ENCODE peak calls at places on chromosomes 11 and 22, in eight cellular contexts. One of them, this sample, is unnamed.

GRCh38 chr11:72679869-72680268 is 5.6 kb upstream of the PDE2A start:
- DNase-seq in HCT116: no peak
- DNase-seq in stomach: no peak
- DNase-seq in hepatocyte: no peak
- DNase-seq in coronary artery: no peak
- DNase-seq in Peyer's patch: no peak
- DNase-seq in AG04450: no peak
- DNase-seq in fibroblast of lung: no peak
- DNase-seq in this sample: no peak

GRCh38 chr22:44033689-44034088 is 9.6 kb downstream of the PARVB start:
- DNase-seq in HCT116: no peak
- DNase-seq in hepatocyte: peak; percentile 39
- DNase-seq in fibroblast of lung: peak; percentile 78
- DNase-seq in AG04450: peak; percentile 21
- DNase-seq in Peyer's patch: no peak
- DNase-seq in stomach: no peak
- DNase-seq in coronary artery: no peak
- DNase-seq in this sample: no peak

GRCh38 chr11:47886096-47886495 is 37.9 kb upstream of the NUP160 start:
- DNase-seq in hepatocyte: peak; percentile 28
- DNase-seq in Peyer's patch: peak; percentile 53
- DNase-seq in AG04450: peak; percentile 38
- DNase-seq in coronary artery: no peak
- DNase-seq in stomach: no peak
- DNase-seq in HCT116: no peak
- DNase-seq in fibroblast of lung: peak; percentile 63
- DNase-seq in this sample: no peak

GRCh38 chr11:20022363-20023081 is 137.8 kb downstream of the DBX1 start:
- DNase-seq in stomach: no peak
- DNase-seq in Peyer's patch: no peak
- DNase-seq in fibroblast of lung: peak; percentile 78
- DNase-seq in HCT116: no peak
- DNase-seq in hepatocyte: no peak
- DNase-seq in coronary artery: no peak
- DNase-seq in AG04450: no peak
- DNase-seq in this sample: no peak

GRCh38 chr11:25855916-25856315 is 476.0 kb upstream of the ANO3 start:
- DNase-seq in HCT116: no peak
- DNase-seq in stomach: no peak
- DNase-seq in hepatocyte: no peak
- DNase-seq in coronary artery: no peak
- DNase-seq in fibroblast of lung: no peak
- DNase-seq in Peyer's patch: no peak
- DNase-seq in AG04450: no peak
- DNase-seq in this sample: no peak

GRCh38 chr11:86869966-86870570 is 69.7 kb downstream of the PRSS23 start:
- DNase-seq in HCT116: peak; percentile 41
- DNase-seq in coronary artery: no peak
- DNase-seq in hepatocyte: peak; percentile 81
- DNase-seq in AG04450: peak; percentile 27
- DNase-seq in fibroblast of lung: peak; percentile 71
- DNase-seq in Peyer's patch: peak; percentile 76
- DNase-seq in stomach: peak; percentile 50
- DNase-seq in this sample: peak; percentile 60

GRCh38 chr22:31790240-31790639 is 36.4 kb downstream of the DEPDC5 start:
- DNase-seq in fibroblast of lung: no peak
- DNase-seq in AG04450: no peak
- DNase-seq in hepatocyte: no peak
- DNase-seq in coronary artery: no peak
- DNase-seq in Peyer's patch: peak; percentile 47
- DNase-seq in stomach: no peak
- DNase-seq in HCT116: no peak
- DNase-seq in this sample: no peak

GRCh38 chr11:88174627-88175003 is 628 bp downstream of the RAB38 start:
- DNase-seq in coronary artery: peak; percentile 89
- DNase-seq in hepatocyte: peak; percentile 82
- DNase-seq in Peyer's patch: peak; percentile 77
- DNase-seq in fibroblast of lung: peak; percentile 75
- DNase-seq in AG04450: peak; percentile 30
- DNase-seq in HCT116: peak; percentile 45
- DNase-seq in stomach: peak; percentile 73
- DNase-seq in this sample: peak; percentile 71

GRCh38 chr11:118684187-118684586 is 4.7 kb upstream of the TREH start:
- DNase-seq in AG04450: no peak
- DNase-seq in Peyer's patch: no peak
- DNase-seq in stomach: no peak
- DNase-seq in hepatocyte: no peak
- DNase-seq in coronary artery: no peak
- DNase-seq in HCT116: no peak
- DNase-seq in fibroblast of lung: no peak
- DNase-seq in this sample: no peak

GRCh38 chr11:808427-809286 is 1.1 kb upstream of the RPLP2 start:
- DNase-seq in stomach: no peak
- DNase-seq in coronary artery: no peak
- DNase-seq in hepatocyte: no peak
- DNase-seq in HCT116: no peak
- DNase-seq in fibroblast of lung: no peak
- DNase-seq in Peyer's patch: no peak
- DNase-seq in AG04450: no peak
- DNase-seq in this sample: no peak

GRCh38 chr11:32531528-32531927 is 52.1 kb upstream of the EIF3M start:
- DNase-seq in stomach: no peak
- DNase-seq in Peyer's patch: no peak
- DNase-seq in HCT116: no peak
- DNase-seq in fibroblast of lung: peak; percentile 19
- DNase-seq in hepatocyte: no peak
- DNase-seq in AG04450: no peak
- DNase-seq in coronary artery: no peak
- DNase-seq in this sample: no peak

GRCh38 chr22:39512026-39512425 is 8.3 kb upstream of the ATF4 start:
- DNase-seq in HCT116: no peak
- DNase-seq in stomach: no peak
- DNase-seq in coronary artery: no peak
- DNase-seq in hepatocyte: no peak
- DNase-seq in fibroblast of lung: no peak
- DNase-seq in Peyer's patch: no peak
- DNase-seq in AG04450: no peak
- DNase-seq in this sample: no peak

GRCh38 chr11:8757047-8757446 is 74.5 kb downstream of the RPL27A start:
- DNase-seq in hepatocyte: peak; percentile 38
- DNase-seq in Peyer's patch: peak; percentile 34
- DNase-seq in HCT116: no peak
- DNase-seq in AG04450: no peak
- DNase-seq in fibroblast of lung: no peak
- DNase-seq in stomach: no peak
- DNase-seq in coronary artery: no peak
- DNase-seq in this sample: peak; percentile 17
- TF ChIP-seq CTCF in hepatocyte: no peak
- TF ChIP-seq CTCF in Peyer's patch: no peak
- TF ChIP-seq CTCF in HCT116: no peak
- TF ChIP-seq CTCF in AG04450: no peak
- TF ChIP-seq CTCF in fibroblast of lung: no peak
- TF ChIP-seq CTCF in stomach: no peak
- TF ChIP-seq CTCF in coronary artery: no peak
- TF ChIP-seq CTCF in this sample: no peak

GRCh38 chr22:27752141-27752540 is 49.4 kb downstream of the MN1 start:
- DNase-seq in AG04450: no peak
- DNase-seq in HCT116: no peak
- DNase-seq in hepatocyte: no peak
- DNase-seq in stomach: no peak
- DNase-seq in fibroblast of lung: no peak
- DNase-seq in coronary artery: no peak
- DNase-seq in Peyer's patch: no peak
- DNase-seq in this sample: no peak
- H3K27ac ChIP-seq in AG04450: no peak overlapping the region
- H3K27ac ChIP-seq in HCT116: no peak overlapping the region
- H3K27ac ChIP-seq in hepatocyte: no peak overlapping the region
- H3K27ac ChIP-seq in stomach: peak overlapping the region; percentile 74
- H3K27ac ChIP-seq in fibroblast of lung: no peak overlapping the region
- H3K27ac ChIP-seq in coronary artery: peak overlapping the region; percentile 83
- H3K27ac ChIP-seq in Peyer's patch: no peak overlapping the region
- H3K27ac ChIP-seq in this sample: peak overlapping the region; percentile 98

DNA sequence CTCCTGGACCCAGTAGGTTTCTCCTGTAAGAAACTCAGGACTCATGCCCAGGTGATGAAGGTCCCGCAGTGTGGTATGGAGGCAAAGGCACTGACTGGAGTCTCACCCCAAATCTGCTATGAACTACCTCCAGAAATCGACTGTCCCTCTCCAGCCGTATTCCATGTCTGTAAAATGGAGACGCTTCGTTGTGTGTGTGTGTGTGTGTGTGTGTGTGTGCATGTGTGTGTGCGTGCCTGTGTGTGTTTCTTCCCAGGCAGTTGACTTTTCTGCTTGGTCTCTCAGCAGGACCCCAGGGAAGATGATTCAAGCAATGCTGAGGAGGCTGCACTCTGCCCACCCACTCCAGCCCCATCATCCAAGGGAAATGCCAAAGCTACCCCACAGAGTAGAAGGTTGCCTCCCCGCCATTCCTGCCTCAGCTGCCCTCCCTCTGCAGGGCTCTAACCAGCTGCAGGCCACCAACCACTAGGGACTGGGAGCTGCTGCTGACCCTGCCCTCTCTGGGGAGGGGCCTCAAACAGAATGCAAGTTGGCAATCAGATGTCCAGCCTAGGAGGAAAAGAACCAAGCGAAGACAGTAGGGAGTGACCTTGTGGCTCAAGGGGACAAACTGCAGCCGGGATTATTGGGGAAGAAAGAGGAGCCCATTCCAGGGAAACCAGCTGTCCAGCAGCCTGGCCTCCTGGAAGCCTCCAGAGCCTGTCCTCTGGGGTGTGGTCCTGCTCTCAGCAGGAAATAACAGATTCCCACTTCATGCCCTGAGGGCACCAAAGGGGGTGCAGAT is 56.2 kb downstream of the SLC22A12 start:
- DNase-seq in hepatocyte: no peak
- DNase-seq in AG04450: no peak
- DNase-seq in HCT116: no peak
- DNase-seq in stomach: no peak
- DNase-seq in Peyer's patch: no peak
- DNase-seq in fibroblast of lung: no peak
- DNase-seq in coronary artery: no peak
- DNase-seq in this sample: no peak
- TF ChIP-seq CTCF in hepatocyte: no peak
- TF ChIP-seq CTCF in AG04450: no peak
- TF ChIP-seq CTCF in HCT116: no peak
- TF ChIP-seq CTCF in stomach: no peak
- TF ChIP-seq CTCF in Peyer's patch: no peak
- TF ChIP-seq CTCF in fibroblast of lung: no peak
- TF ChIP-seq CTCF in coronary artery: no peak
- TF ChIP-seq CTCF in this sample: no peak

GRCh38 chr22:47175761-47176359 is 413.4 kb downstream of the TBC1D22A start:
- DNase-seq in AG04450: no peak
- DNase-seq in fibroblast of lung: no peak
- DNase-seq in stomach: no peak
- DNase-seq in Peyer's patch: peak; percentile 45
- DNase-seq in coronary artery: peak; percentile 71
- DNase-seq in HCT116: no peak
- DNase-seq in hepatocyte: no peak
- DNase-seq in this sample: no peak
- H3K27ac ChIP-seq in AG04450: peak overlapping the region; percentile 73
- H3K27ac ChIP-seq in fibroblast of lung: no peak overlapping the region
- H3K27ac ChIP-seq in stomach: no peak overlapping the region
- H3K27ac ChIP-seq in Peyer's patch: no peak overlapping the region
- H3K27ac ChIP-seq in coronary artery: no peak overlapping the region
- H3K27ac ChIP-seq in HCT116: no peak overlapping the region
- H3K27ac ChIP-seq in hepatocyte: no peak overlapping the region
- H3K27ac ChIP-seq in this sample: peak overlapping the region; percentile 51

GRCh38 chr11:89498845-89499448 is 7.8 kb upstream of the NOX4 start:
- DNase-seq in HCT116: peak; percentile 13
- DNase-seq in fibroblast of lung: no peak
- DNase-seq in hepatocyte: no peak
- DNase-seq in stomach: no peak
- DNase-seq in Peyer's patch: no peak
- DNase-seq in coronary artery: no peak
- DNase-seq in AG04450: no peak
- DNase-seq in this sample: no peak
- TF ChIP-seq CTCF in HCT116: peak; percentile 91
- TF ChIP-seq CTCF in fibroblast of lung: no peak
- TF ChIP-seq CTCF in hepatocyte: peak; percentile 7
- TF ChIP-seq CTCF in stomach: peak; percentile 18
- TF ChIP-seq CTCF in Peyer's patch: no peak
- TF ChIP-seq CTCF in coronary artery: no peak
- TF ChIP-seq CTCF in AG04450: no peak
- TF ChIP-seq CTCF in this sample: no peak

GRCh38 chr11:2399488-2400068 is 972 bp upstream of the TSSC4 start:
- DNase-seq in HCT116: no peak
- DNase-seq in stomach: peak; percentile 37
- DNase-seq in AG04450: no peak
- DNase-seq in hepatocyte: no peak
- DNase-seq in coronary artery: peak; percentile 89
- DNase-seq in Peyer's patch: no peak
- DNase-seq in fibroblast of lung: peak; percentile 4
- DNase-seq in this sample: no peak
- H3K27ac ChIP-seq in HCT116: peak overlapping the region; percentile 83
- H3K27ac ChIP-seq in stomach: peak overlapping the region; percentile 98
- H3K27ac ChIP-seq in AG04450: peak overlapping the region; percentile 98
- H3K27ac ChIP-seq in hepatocyte: peak overlapping the region; percentile 95
- H3K27ac ChIP-seq in coronary artery: peak overlapping the region; percentile 99
- H3K27ac ChIP-seq in Peyer's patch: peak overlapping the region; percentile 99
- H3K27ac ChIP-seq in fibroblast of lung: peak overlapping the region; percentile 83
- H3K27ac ChIP-seq in this sample: peak overlapping the region; percentile 94

DNA sequence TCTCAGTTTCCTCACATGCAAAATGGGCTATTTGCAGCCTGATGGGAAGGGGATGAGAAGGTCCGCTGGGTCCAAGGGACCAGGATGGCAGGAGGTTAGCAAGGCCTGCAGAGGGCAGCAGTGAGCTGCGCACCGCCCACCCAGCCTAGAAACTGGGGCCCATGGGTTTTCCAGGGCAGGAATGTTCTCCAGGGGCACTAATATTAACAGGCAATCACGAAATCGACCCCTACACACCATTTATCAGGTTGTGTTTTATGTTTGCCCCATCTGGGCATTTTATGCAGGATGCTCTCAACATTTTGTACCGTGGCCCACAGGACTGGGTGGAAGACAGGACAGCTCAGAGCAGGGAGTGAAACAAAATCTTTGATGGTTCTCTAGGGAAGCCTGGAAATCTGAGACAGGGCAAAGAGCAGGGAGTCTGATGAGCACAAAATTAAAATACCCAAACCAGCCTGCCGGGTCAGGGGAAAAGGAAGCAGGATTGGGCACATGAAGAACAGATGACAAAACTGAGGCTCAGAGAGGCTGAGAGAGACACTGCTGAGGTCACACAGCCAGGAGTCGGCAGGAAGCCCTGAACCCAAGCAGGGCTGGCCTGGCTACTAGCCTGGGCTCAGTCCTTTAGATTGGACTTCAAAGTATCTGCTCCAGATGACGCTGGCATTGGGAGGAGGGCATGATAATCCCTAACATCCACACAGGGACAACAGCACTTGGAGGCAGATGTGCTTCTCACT is 1.6 kb upstream of the BCR start:
- DNase-seq in hepatocyte: peak; percentile 85
- DNase-seq in stomach: peak; percentile 75
- DNase-seq in fibroblast of lung: peak; percentile 56
- DNase-seq in Peyer's patch: peak; percentile 81
- DNase-seq in coronary artery: no peak
- DNase-seq in HCT116: peak; percentile 27
- DNase-seq in AG04450: no peak
- DNase-seq in this sample: peak; percentile 67
- TF ChIP-seq CTCF in hepatocyte: peak; percentile 94
- TF ChIP-seq CTCF in stomach: peak; percentile 97
- TF ChIP-seq CTCF in fibroblast of lung: peak; percentile 96
- TF ChIP-seq CTCF in Peyer's patch: peak; percentile 87
- TF ChIP-seq CTCF in coronary artery: peak; percentile 93
- TF ChIP-seq CTCF in HCT116: peak; percentile 93
- TF ChIP-seq CTCF in AG04450: peak; percentile 99
- TF ChIP-seq CTCF in this sample: peak; percentile 96

GRCh38 chr11:45751430-45751829 is 53.5 kb upstream of the SLC35C1 start:
- DNase-seq in Peyer's patch: no peak
- DNase-seq in HCT116: no peak
- DNase-seq in fibroblast of lung: no peak
- DNase-seq in coronary artery: no peak
- DNase-seq in stomach: no peak
- DNase-seq in hepatocyte: no peak
- DNase-seq in AG04450: no peak
- DNase-seq in this sample: no peak
- H3K27ac ChIP-seq in Peyer's patch: no peak overlapping the region
- H3K27ac ChIP-seq in HCT116: no peak overlapping the region
- H3K27ac ChIP-seq in fibroblast of lung: no peak overlapping the region
- H3K27ac ChIP-seq in coronary artery: no peak overlapping the region
- H3K27ac ChIP-seq in stomach: no peak overlapping the region
- H3K27ac ChIP-seq in hepatocyte: no peak overlapping the region
- H3K27ac ChIP-seq in AG04450: no peak overlapping the region
- H3K27ac ChIP-seq in this sample: no peak overlapping the region

This sample was measured in RWPE1.